ENCODE peak calls at places on chromosomes 13 and 19, in seven cellular contexts. X is ascending aorta, T is K562, H is esophagus muscularis mucosa, Z is tibial nerve, S is brain microvascular endothelial cell, E is heart left ventricle. D is an unnamed sample.

GRCh38 chr19:7869910-7870511 is 4.2 kb downstream of the PRR36 start:
- DNase-seq in X (no peak), T (peak), H (no peak), Z (no peak), S (no peak), E (no peak), D (peak)

GRCh38 chr19:4191044-4191443 is 8.6 kb downstream of the ANKRD24 start:
- DNase-seq in X (no peak), T (no peak), H (no peak), Z (no peak), S (no peak), E (no peak), D (no peak)

GRCh38 chr13:91045351-91046034 is 302.0 kb upstream of the MIR17HG start:
- DNase-seq in X (no peak), T (no peak), H (no peak), Z (no peak), S (no peak), E (no peak), D (no peak)

GRCh38 chr13:34867590-34867989 is 74.5 kb upstream of the NBEA start:
- DNase-seq in X (no peak), T (no peak), H (no peak), Z (no peak), S (peak), E (no peak), D (no peak)

GRCh38 chr13:51148952-51149573 is 38.0 kb upstream of the C13orf42 start:
- DNase-seq in X (no peak), T (no peak), H (no peak), Z (peak), S (peak), E (peak), D (peak)

GRCh38 chr13:32175307-32175706 is 139.9 kb downstream of the ZAR1L start:
- DNase-seq in X (no peak), T (peak), H (no peak), Z (no peak), S (no peak), E (no peak), D (no peak)

GRCh38 chr19:40400521-40400920 is 10.5 kb upstream of the HIPK4 start:
- DNase-seq in X (no peak), T (no peak), H (no peak), Z (no peak), S (no peak), E (no peak), D (no peak)

GRCh38 chr19:2149980-2150793 is 1.2 kb downstream of the AP3D1 start:
- DNase-seq in X (no peak), T (peak), H (no peak), Z (no peak), S (no peak), E (no peak), D (no peak)

GRCh38 chr13:51785592-51786424 is 18.2 kb downstream of the DHRS12 start:
- DNase-seq in X (no peak), T (peak), H (no peak), Z (peak), S (no peak), E (peak), D (no peak)

GRCh38 chr19:47157455-47158321 is 27.1 kb downstream of the SAE1 start:
- DNase-seq in X (peak), T (no peak), H (no peak), Z (peak), S (peak), E (peak), D (peak)

GRCh38 chr13:67094952-67095351 is 135.2 kb downstream of the PCDH9 start:
- DNase-seq in X (no peak), T (no peak), H (no peak), Z (no peak), S (no peak), E (no peak), D (no peak)

GRCh38 chr19:50008532-50008931 is 16.6 kb downstream of the VRK3 start:
- DNase-seq in X (no peak), T (peak), H (no peak), Z (no peak), S (no peak), E (no peak), D (no peak)

GRCh38 chr19:3125900-3126524 is 9.8 kb upstream of the GNA15 start:
- DNase-seq in X (peak), T (peak), H (no peak), Z (no peak), S (peak), E (peak), D (no peak)

DNA sequence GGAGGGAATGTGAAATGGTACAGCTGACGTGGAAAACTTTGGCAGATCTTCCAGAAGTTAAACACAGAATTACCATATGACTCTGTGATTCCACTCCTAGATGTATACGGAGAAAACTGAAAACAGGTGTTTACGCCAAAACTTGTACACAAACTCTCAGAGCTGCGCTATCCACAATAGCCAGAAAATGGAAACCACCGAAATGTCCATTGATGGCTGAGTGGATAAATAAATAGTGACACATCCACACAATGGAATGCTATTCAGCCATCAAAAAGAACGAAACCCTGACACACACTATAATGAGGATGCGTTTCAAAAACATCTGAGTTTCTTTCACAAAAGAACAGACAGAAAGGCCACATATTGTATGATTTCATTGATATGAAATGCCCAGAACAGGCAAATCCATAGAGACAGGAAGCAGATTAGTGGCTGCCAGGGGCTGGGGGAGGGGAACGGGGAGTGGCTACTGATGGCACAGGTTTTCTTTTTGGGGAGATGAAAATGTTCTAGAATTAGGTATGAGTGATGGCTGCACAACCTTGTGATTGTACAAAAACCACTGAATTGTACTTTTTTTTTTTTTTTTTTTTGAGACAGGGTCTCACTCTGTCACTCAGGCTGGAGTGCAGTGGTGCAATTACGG is 33.0 kb downstream of the IL12RB1 start:
- DNase-seq in X (peak), T (no peak), H (no peak), Z (no peak), S (no peak), E (no peak), D (no peak)
- H3K27ac ChIP-seq in X (peak), T (no peak), H (peak), Z (no peak), S (no peak), E (no peak), D (no peak)

DNA sequence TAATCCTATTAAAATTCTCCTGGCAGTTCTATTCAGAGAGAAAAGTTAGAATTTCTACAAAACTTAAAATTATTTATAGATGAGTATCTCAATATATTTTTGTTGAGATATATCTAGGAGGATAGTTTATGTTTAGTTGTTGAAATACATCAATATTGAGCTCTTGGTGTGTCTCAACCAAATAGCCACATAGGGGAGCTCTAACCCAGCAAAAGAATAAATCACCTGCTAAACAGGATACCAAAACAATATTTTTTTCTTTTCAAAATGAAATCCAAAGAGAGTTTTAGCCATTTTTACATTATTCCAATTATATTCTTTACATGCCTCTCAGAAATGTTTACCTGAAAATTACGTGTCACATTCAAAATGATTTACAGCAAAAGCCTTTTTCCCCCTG is 954.7 kb downstream of the SLITRK6 start:
- DNase-seq in X (no peak), T (no peak), H (no peak), Z (no peak), S (no peak), E (no peak), D (peak)
- TF ChIP-seq CTCF in X (no peak), T (no peak), H (no peak), Z (no peak), S (peak), E (peak), D (peak)

DNA sequence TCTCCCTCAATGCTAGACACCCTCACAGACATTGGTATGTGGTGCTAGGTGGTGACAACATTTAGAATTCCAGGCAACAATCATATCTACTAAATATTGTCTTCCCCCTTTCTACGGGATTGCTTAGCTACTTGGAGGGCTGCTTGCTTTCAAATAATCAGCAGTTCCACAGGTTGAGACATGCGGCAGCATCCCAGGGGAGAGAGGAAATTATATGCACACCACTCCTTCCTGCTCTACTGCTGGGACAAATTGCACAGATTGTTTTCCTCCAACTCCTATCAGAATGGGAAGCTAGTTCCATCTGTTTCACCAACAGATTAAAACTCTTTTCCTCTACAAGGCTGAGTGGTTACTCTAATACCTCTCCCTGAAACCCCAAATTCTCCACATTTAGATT is 275.4 kb downstream of the DNAJC15 start:
- DNase-seq in X (no peak), T (no peak), H (no peak), Z (no peak), S (no peak), E (no peak), D (peak)
- H3K27ac ChIP-seq in X (no peak), T (no peak), H (no peak), Z (no peak), S (no peak), E (no peak), D (no peak)

GRCh38 chr19:14544047-14544446 is 14.7 kb downstream of the TECR start:
- DNase-seq in X (no peak), T (peak), H (no peak), Z (no peak), S (no peak), E (no peak), D (no peak)
- TF ChIP-seq CTCF in X (no peak), T (no peak), H (no peak), Z (no peak), S (no peak), E (no peak), D (no peak)